ENCODE peak calls at places on chromosomes 1 and 21, in nine cellular contexts. T, A, L, D, H, V, N, G and Z are unnamed samples.

GRCh38 chr1:197481101-197481500 is 213.0 kb downstream of the CRB1 start:
- DNase-seq in G (no peak), V (peak), L (no peak), A (no peak), D (no peak), H (no peak), N (no peak), T (no peak), Z (no peak)

GRCh38 chr1:2546515-2547209 is 9.5 kb upstream of the TNFRSF14 start:
- DNase-seq in G (peak), T (no peak), V (peak), H (no peak), N (no peak), D (peak), L (peak), A (peak), Z (peak)

GRCh38 chr1:115426271-115426771 is 88.3 kb upstream of the NGF start:
- DNase-seq in D (peak), N (no peak), A (peak), L (peak), V (no peak), T (no peak), H (no peak), G (peak), Z (no peak)

GRCh38 chr1:110337704-110338199 is 1.4 kb upstream of the RBM15 start:
- DNase-seq in L (peak), H (no peak), N (peak), G (no peak), V (no peak), D (peak), A (no peak), T (peak), Z (peak)

GRCh38 chr21:33299181-33299752 is 25.5 kb upstream of the IFNAR1 start:
- DNase-seq in D (peak), N (no peak), G (peak), L (no peak), A (no peak), V (peak), H (no peak), T (no peak), Z (peak)

GRCh38 chr21:14617836-14618235 is 71.7 kb upstream of the SAMSN1 start:
- DNase-seq in T (no peak), A (no peak), L (no peak), D (no peak), G (no peak), V (no peak), N (no peak), H (no peak), Z (no peak)

GRCh38 chr1:1204998-1205768 is 1.2 kb downstream of the TNFRSF18 start:
- DNase-seq in V (no peak), N (no peak), A (no peak), H (no peak), L (no peak), T (no peak), D (no peak), G (no peak), Z (no peak)

GRCh38 chr1:32250893-32251716 is at the start of gene LCK:
- DNase-seq in A (no peak), N (no peak), G (no peak), V (peak), D (no peak), H (no peak), T (no peak), L (no peak), Z (no peak)

GRCh38 chr1:99737016-99737415 is 29.4 kb downstream of the FRRS1 start:
- DNase-seq in L (peak), N (peak), G (peak), H (no peak), V (peak), D (peak), T (no peak), A (peak), Z (peak)

GRCh38 chr1:8164670-8165069 is 138.6 kb upstream of the ERRFI1 start:
- DNase-seq in L (no peak), H (no peak), D (no peak), V (no peak), T (no peak), A (no peak), N (no peak), G (no peak), Z (no peak)

GRCh38 chr21:43644609-43645008 is 14.7 kb downstream of the HSF2BP start:
- DNase-seq in H (no peak), A (peak), L (peak), T (no peak), G (peak), V (no peak), N (peak), D (peak), Z (peak)

GRCh38 chr1:156143765-156144489 is 9.5 kb upstream of the SEMA4A start:
- DNase-seq in D (no peak), N (no peak), V (no peak), T (no peak), L (no peak), G (no peak), A (no peak), H (no peak), Z (no peak)

GRCh38 chr1:185257947-185258203 is 59.2 kb downstream of the IVNS1ABP start:
- DNase-seq in D (peak), V (no peak), H (no peak), A (peak), T (no peak), L (no peak), N (no peak), G (peak), Z (no peak)

GRCh38 chr1:2991753-2992495 is 29.3 kb upstream of the ACTRT2 start:
- DNase-seq in V (no peak), D (no peak), T (no peak), N (peak), H (no peak), G (no peak), A (no peak), L (no peak), Z (no peak)

GRCh38 chr1:209434066-209434465 is 149.4 kb upstream of the CAMK1G start:
- DNase-seq in A (peak), G (peak), D (peak), H (no peak), N (no peak), V (no peak), L (no peak), T (no peak), Z (peak)

GRCh38 chr1:1021010-1021845 is 1.3 kb downstream of the AGRN start:
- DNase-seq in G (no peak), V (no peak), H (no peak), L (peak), D (peak), N (no peak), A (peak), T (no peak), Z (no peak)

GRCh38 chr1:14413809-14414208 is 184.7 kb upstream of the KAZN start:
- DNase-seq in A (peak), N (peak), T (no peak), D (peak), H (no peak), L (no peak), V (no peak), G (peak), Z (peak)

GRCh38 chr1:54355931-54356679 is 50.1 kb downstream of the SSBP3 start:
- DNase-seq in V (peak), T (no peak), A (no peak), N (no peak), H (no peak), L (no peak), G (no peak), D (no peak), Z (no peak)

GRCh38 chr1:172895050-172895460 is 155.7 kb downstream of the TNFSF18 start:
- DNase-seq in V (peak), N (no peak), D (no peak), T (no peak), G (no peak), L (no peak), H (no peak), A (peak), Z (no peak)

GRCh38 chr21:15005391-15005790 is 59.4 kb downstream of the NRIP1 start:
- DNase-seq in V (peak), N (no peak), D (no peak), T (no peak), H (no peak), L (peak), A (no peak), G (no peak), Z (peak)

GRCh38 chr1:1092149-1092855 is 18.2 kb upstream of the RNF223 start:
- DNase-seq in A (no peak), L (no peak), D (no peak), T (no peak), G (no peak), H (no peak), N (no peak), V (no peak), Z (no peak)

GRCh38 chr1:220527279-220528048 is 472 bp upstream of the MARK1 start:
- DNase-seq in D (peak), H (no peak), V (peak), A (no peak), L (peak), T (peak), N (peak), G (peak), Z (peak)

GRCh38 chr1:203037509-203038190 is 11.4 kb downstream of the PPFIA4 start:
- DNase-seq in V (no peak), D (no peak), H (no peak), A (no peak), L (no peak), G (no peak), N (no peak), T (no peak), Z (no peak)

GRCh38 chr1:150543500-150544143 is 5.6 kb upstream of the ADAMTSL4 start:
- DNase-seq in D (no peak), N (no peak), V (no peak), T (no peak), H (no peak), G (no peak), L (no peak), A (no peak), Z (no peak)

GRCh38 chr1:185996211-185996610 is 262.0 kb downstream of the HMCN1 start:
- DNase-seq in N (no peak), V (no peak), H (no peak), D (peak), L (peak), T (no peak), G (peak), A (peak), Z (no peak)

GRCh38 chr1:174746024-174746808 is 253.5 kb upstream of the CACYBP start:
- DNase-seq in L (no peak), V (no peak), G (no peak), H (no peak), A (peak), D (no peak), T (no peak), N (no peak), Z (peak)

GRCh38 chr1:6491480-6491962 is at the start of gene PLEKHG5:
- DNase-seq in V (no peak), L (no peak), D (peak), N (no peak), T (no peak), H (no peak), A (peak), G (peak), Z (no peak)

GRCh38 chr21:22710725-22711124 is 1712.5 kb downstream of the NCAM2 start:
- DNase-seq in N (no peak), G (no peak), D (no peak), L (no peak), H (no peak), T (no peak), A (no peak), V (no peak), Z (no peak)

GRCh38 chr21:15098908-15099307 is 34.1 kb upstream of the NRIP1 start:
- DNase-seq in N (no peak), H (no peak), V (no peak), G (no peak), L (no peak), T (no peak), A (no peak), D (no peak), Z (no peak)

GRCh38 chr1:89615676-89616598 is 17.0 kb upstream of the LRRC8C start:
- DNase-seq in A (no peak), G (peak), N (no peak), T (no peak), H (no peak), V (peak), D (no peak), L (no peak), Z (no peak)

GRCh38 chr1:200359610-200360163 is 50.1 kb downstream of the ZNF281 start:
- DNase-seq in D (peak), G (peak), T (no peak), V (no peak), A (peak), L (no peak), N (no peak), H (no peak), Z (no peak)

GRCh38 chr1:95353185-95353584 is 119.2 kb downstream of the RWDD3 start:
- DNase-seq in G (peak), L (no peak), V (no peak), A (no peak), H (no peak), D (no peak), N (no peak), T (no peak), Z (no peak)

GRCh38 chr1:56434659-56435202 is 144.6 kb downstream of the PLPP3 start:
- DNase-seq in H (no peak), L (no peak), N (no peak), T (no peak), G (no peak), D (no peak), A (no peak), V (no peak), Z (no peak)

GRCh38 chr1:97898948-97899347 is 21.9 kb downstream of the DPYD start:
- DNase-seq in A (peak), T (no peak), L (no peak), V (no peak), G (peak), H (no peak), N (no peak), D (peak), Z (no peak)

GRCh38 chr1:217029311-217030157 is 306.3 kb upstream of the ESRRG start:
- DNase-seq in V (no peak), H (no peak), T (no peak), N (no peak), L (peak), A (peak), D (peak), G (peak), Z (no peak)

GRCh38 chr1:98839840-98840239 is 164.8 kb downstream of the PLPPR5 start:
- DNase-seq in G (no peak), V (no peak), D (no peak), H (no peak), L (no peak), A (peak), T (no peak), N (no peak), Z (no peak)

GRCh38 chr1:61116421-61116820 is 34.1 kb downstream of the NFIA start:
- DNase-seq in V (no peak), N (no peak), L (no peak), A (no peak), H (no peak), T (no peak), D (no peak), G (no peak), Z (no peak)